ENCODE peak calls at places on chromosomes 1 and 21, in four cellular contexts. One of them, this sample, is unnamed.

GRCh38 chr1:246795094-246795671 is 71.0 kb downstream of the SCCPDH start:
- DNase-seq in OCI-LY7: no peak
- DNase-seq in AG04449: no peak
- DNase-seq in dorsolateral prefrontal cortex: no peak
- DNase-seq in this sample: no peak

GRCh38 chr1:106986603-106987002 is 69.9 kb upstream of the PRMT6 start:
- DNase-seq in OCI-LY7: no peak
- DNase-seq in dorsolateral prefrontal cortex: no peak
- DNase-seq in AG04449: no peak
- DNase-seq in this sample: no peak

GRCh38 chr1:56033321-56034037 is 545.9 kb downstream of the PLPP3 start:
- DNase-seq in OCI-LY7: no peak
- DNase-seq in dorsolateral prefrontal cortex: no peak
- DNase-seq in AG04449: no peak
- DNase-seq in this sample: no peak

GRCh38 chr1:214075305-214076003 is 87.7 kb downstream of the PROX1 start:
- DNase-seq in OCI-LY7: no peak
- DNase-seq in dorsolateral prefrontal cortex: no peak
- DNase-seq in AG04449: no peak
- DNase-seq in this sample: no peak

GRCh38 chr1:32888677-32889420 is 2.6 kb downstream of the HPCA start:
- DNase-seq in dorsolateral prefrontal cortex: no peak
- DNase-seq in AG04449: no peak
- DNase-seq in OCI-LY7: no peak
- DNase-seq in this sample: no peak

GRCh38 chr1:56477164-56478111 is 101.9 kb downstream of the PLPP3 start:
- DNase-seq in OCI-LY7: no peak
- DNase-seq in dorsolateral prefrontal cortex: peak
- DNase-seq in AG04449: no peak
- DNase-seq in this sample: peak

GRCh38 chr1:12114916-12115315 is 51.8 kb downstream of the TNFRSF8 start:
- DNase-seq in AG04449: no peak
- DNase-seq in dorsolateral prefrontal cortex: no peak
- DNase-seq in OCI-LY7: no peak
- DNase-seq in this sample: no peak

GRCh38 chr1:58392083-58392482 is 154.4 kb downstream of the OMA1 start:
- DNase-seq in dorsolateral prefrontal cortex: no peak
- DNase-seq in OCI-LY7: peak
- DNase-seq in AG04449: no peak
- DNase-seq in this sample: no peak

GRCh38 chr1:204146309-204146708 is 5.5 kb downstream of the ETNK2 start:
- DNase-seq in dorsolateral prefrontal cortex: no peak
- DNase-seq in OCI-LY7: no peak
- DNase-seq in AG04449: no peak
- DNase-seq in this sample: no peak

GRCh38 chr1:107669996-107670395 is 295.0 kb downstream of the VAV3 start:
- DNase-seq in AG04449: no peak
- DNase-seq in dorsolateral prefrontal cortex: no peak
- DNase-seq in OCI-LY7: no peak
- DNase-seq in this sample: no peak

GRCh38 chr1:95554408-95554807 is 320.4 kb downstream of the RWDD3 start:
- DNase-seq in AG04449: no peak
- DNase-seq in OCI-LY7: no peak
- DNase-seq in dorsolateral prefrontal cortex: no peak
- DNase-seq in this sample: no peak

GRCh38 chr1:161054805-161055204 is 9.0 kb upstream of the USF1 start:
- DNase-seq in dorsolateral prefrontal cortex: no peak
- DNase-seq in OCI-LY7: no peak
- DNase-seq in AG04449: no peak
- DNase-seq in this sample: no peak
- TF ChIP-seq CTCF in dorsolateral prefrontal cortex: no peak
- TF ChIP-seq CTCF in OCI-LY7: peak
- TF ChIP-seq CTCF in AG04449: no peak
- TF ChIP-seq CTCF in this sample: no peak

GRCh38 chr1:230568008-230568407 is 74.3 kb upstream of the COG2 start:
- DNase-seq in dorsolateral prefrontal cortex: peak
- DNase-seq in OCI-LY7: peak
- DNase-seq in AG04449: no peak
- DNase-seq in this sample: no peak
- TF ChIP-seq CTCF in dorsolateral prefrontal cortex: no peak
- TF ChIP-seq CTCF in OCI-LY7: peak
- TF ChIP-seq CTCF in AG04449: no peak
- TF ChIP-seq CTCF in this sample: peak

DNA sequence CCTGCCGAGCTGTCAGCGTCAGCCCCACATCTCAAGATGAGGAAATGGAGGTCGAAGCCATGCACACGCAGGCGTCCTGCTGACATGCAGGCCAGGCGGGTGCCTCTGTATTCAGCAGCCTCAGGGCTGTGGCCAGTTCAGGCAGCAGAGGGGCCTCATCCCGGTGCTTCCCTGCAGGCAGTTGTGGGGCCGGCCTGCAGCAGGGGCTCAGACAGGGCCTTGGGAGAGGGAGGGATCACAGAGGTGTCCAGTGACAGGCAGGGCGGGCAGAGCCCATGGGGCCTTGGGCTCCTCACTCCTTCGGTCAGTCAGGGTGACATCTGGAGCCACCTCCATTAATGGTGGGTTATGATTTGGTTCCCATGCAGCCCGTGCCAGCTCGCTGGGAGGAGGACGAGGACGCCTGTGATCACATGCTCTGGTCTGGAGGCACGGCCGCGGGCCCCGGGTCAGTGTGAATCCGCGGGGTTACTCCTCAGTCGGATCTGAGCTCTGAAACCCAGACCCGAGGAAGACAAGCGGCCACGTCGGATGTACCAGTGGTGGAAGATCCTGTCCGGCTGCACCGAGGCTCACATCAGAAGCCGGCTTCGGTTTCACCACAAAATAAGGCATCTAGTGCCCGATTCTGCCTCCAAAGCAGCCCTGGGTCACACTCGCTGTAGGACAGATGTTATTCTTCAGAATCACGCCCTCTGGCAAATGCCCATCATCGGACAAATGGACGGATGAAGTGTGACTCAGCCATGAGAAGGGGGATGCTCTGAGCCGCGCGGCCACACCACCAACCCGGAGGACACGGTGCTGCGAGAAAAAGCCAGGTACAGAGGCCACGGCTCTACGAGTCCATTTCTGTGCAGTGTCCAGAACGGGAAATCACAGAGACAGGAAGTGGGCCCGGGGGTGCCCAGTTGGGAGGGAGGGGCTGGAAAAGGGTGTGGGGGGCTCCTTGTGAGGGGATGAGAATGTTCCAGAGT is 33.4 kb downstream of the KRTAP10-1 start:
- DNase-seq in dorsolateral prefrontal cortex: no peak
- DNase-seq in AG04449: no peak
- DNase-seq in OCI-LY7: no peak
- DNase-seq in this sample: no peak
- TF ChIP-seq CTCF in dorsolateral prefrontal cortex: no peak
- TF ChIP-seq CTCF in AG04449: no peak
- TF ChIP-seq CTCF in OCI-LY7: no peak
- TF ChIP-seq CTCF in this sample: no peak

GRCh38 chr1:39474810-39475209 is 16.6 kb upstream of the BMP8A start:
- DNase-seq in AG04449: no peak
- DNase-seq in dorsolateral prefrontal cortex: no peak
- DNase-seq in OCI-LY7: no peak
- DNase-seq in this sample: no peak

GRCh38 chr1:39470040-39470439 is 21.4 kb upstream of the BMP8A start:
- DNase-seq in OCI-LY7: no peak
- DNase-seq in AG04449: no peak
- DNase-seq in dorsolateral prefrontal cortex: no peak
- DNase-seq in this sample: no peak

GRCh38 chr1:39472826-39473225 is 18.6 kb upstream of the BMP8A start:
- DNase-seq in dorsolateral prefrontal cortex: no peak
- DNase-seq in OCI-LY7: no peak
- DNase-seq in AG04449: no peak
- DNase-seq in this sample: no peak

GRCh38 chr1:39469150-39469549 is 22.3 kb upstream of the BMP8A start:
- DNase-seq in AG04449: no peak
- DNase-seq in OCI-LY7: no peak
- DNase-seq in dorsolateral prefrontal cortex: no peak
- DNase-seq in this sample: no peak
- TF ChIP-seq CTCF in AG04449: no peak
- TF ChIP-seq CTCF in OCI-LY7: no peak
- TF ChIP-seq CTCF in dorsolateral prefrontal cortex: peak
- TF ChIP-seq CTCF in this sample: no peak

GRCh38 chr1:9129391-9130041 is 614 bp upstream of the GPR157 start:
- DNase-seq in AG04449: no peak
- DNase-seq in dorsolateral prefrontal cortex: no peak
- DNase-seq in OCI-LY7: peak
- DNase-seq in this sample: peak
- TF ChIP-seq CTCF in AG04449: no peak
- TF ChIP-seq CTCF in dorsolateral prefrontal cortex: no peak
- TF ChIP-seq CTCF in OCI-LY7: no peak
- TF ChIP-seq CTCF in this sample: no peak

GRCh38 chr1:93123141-93123783 is 44.2 kb downstream of the MTF2 start:
- DNase-seq in OCI-LY7: no peak
- DNase-seq in AG04449: no peak
- DNase-seq in dorsolateral prefrontal cortex: no peak
- DNase-seq in this sample: no peak
- TF ChIP-seq CTCF in OCI-LY7: no peak
- TF ChIP-seq CTCF in AG04449: no peak
- TF ChIP-seq CTCF in dorsolateral prefrontal cortex: no peak
- TF ChIP-seq CTCF in this sample: no peak

This sample was measured in progenitor cell of endocrine pancreas.